ENCODE peak calls at places on chromosomes 1 and 21, in seven cellular contexts. One of them, this sample, is unnamed.

GRCh38 chr1:46248122-46248920 is 758 bp downstream of the RAD54L start:
- DNase-seq in psoas muscle: peak
- DNase-seq in choroid plexus epithelial cell: no peak
- DNase-seq in tibial nerve: no peak
- DNase-seq in cardiac fibroblast: peak
- DNase-seq in uterus: peak
- DNase-seq in AG09319: no peak
- DNase-seq in this sample: peak

GRCh38 chr1:156961709-156962108 is 41.3 kb downstream of the LRRC71 start:
- DNase-seq in AG09319: no peak
- DNase-seq in cardiac fibroblast: peak
- DNase-seq in choroid plexus epithelial cell: no peak
- DNase-seq in uterus: no peak
- DNase-seq in tibial nerve: no peak
- DNase-seq in psoas muscle: no peak
- DNase-seq in this sample: no peak

GRCh38 chr1:198788561-198789064 is 149.8 kb downstream of the PTPRC start:
- DNase-seq in cardiac fibroblast: peak
- DNase-seq in AG09319: no peak
- DNase-seq in uterus: no peak
- DNase-seq in psoas muscle: no peak
- DNase-seq in choroid plexus epithelial cell: peak
- DNase-seq in tibial nerve: no peak
- DNase-seq in this sample: no peak

GRCh38 chr21:41643246-41643966 is 123.4 kb downstream of the RIPK4 start:
- DNase-seq in choroid plexus epithelial cell: peak
- DNase-seq in tibial nerve: no peak
- DNase-seq in AG09319: no peak
- DNase-seq in psoas muscle: no peak
- DNase-seq in cardiac fibroblast: no peak
- DNase-seq in uterus: no peak
- DNase-seq in this sample: no peak

GRCh38 chr1:41578712-41579335 is 94.3 kb upstream of the EDN2 start:
- DNase-seq in tibial nerve: no peak
- DNase-seq in psoas muscle: no peak
- DNase-seq in AG09319: no peak
- DNase-seq in cardiac fibroblast: peak
- DNase-seq in choroid plexus epithelial cell: peak
- DNase-seq in uterus: no peak
- DNase-seq in this sample: peak

GRCh38 chr1:226404904-226405222 is 3.0 kb downstream of the PARP1 start:
- DNase-seq in psoas muscle: no peak
- DNase-seq in choroid plexus epithelial cell: no peak
- DNase-seq in cardiac fibroblast: no peak
- DNase-seq in uterus: no peak
- DNase-seq in AG09319: no peak
- DNase-seq in tibial nerve: no peak
- DNase-seq in this sample: no peak

GRCh38 chr1:26739251-26739914 is 43.6 kb downstream of the ARID1A start:
- DNase-seq in uterus: no peak
- DNase-seq in cardiac fibroblast: no peak
- DNase-seq in tibial nerve: no peak
- DNase-seq in AG09319: no peak
- DNase-seq in psoas muscle: no peak
- DNase-seq in choroid plexus epithelial cell: no peak
- DNase-seq in this sample: no peak

GRCh38 chr1:228337711-228338520 is 68.7 kb downstream of the TRIM11 start:
- DNase-seq in tibial nerve: no peak
- DNase-seq in AG09319: no peak
- DNase-seq in choroid plexus epithelial cell: no peak
- DNase-seq in uterus: peak
- DNase-seq in cardiac fibroblast: no peak
- DNase-seq in psoas muscle: peak
- DNase-seq in this sample: no peak

GRCh38 chr1:111351700-111352099 is 61.0 kb downstream of the CHIA start:
- DNase-seq in cardiac fibroblast: no peak
- DNase-seq in tibial nerve: no peak
- DNase-seq in AG09319: no peak
- DNase-seq in uterus: no peak
- DNase-seq in choroid plexus epithelial cell: no peak
- DNase-seq in psoas muscle: no peak
- DNase-seq in this sample: no peak

DNA sequence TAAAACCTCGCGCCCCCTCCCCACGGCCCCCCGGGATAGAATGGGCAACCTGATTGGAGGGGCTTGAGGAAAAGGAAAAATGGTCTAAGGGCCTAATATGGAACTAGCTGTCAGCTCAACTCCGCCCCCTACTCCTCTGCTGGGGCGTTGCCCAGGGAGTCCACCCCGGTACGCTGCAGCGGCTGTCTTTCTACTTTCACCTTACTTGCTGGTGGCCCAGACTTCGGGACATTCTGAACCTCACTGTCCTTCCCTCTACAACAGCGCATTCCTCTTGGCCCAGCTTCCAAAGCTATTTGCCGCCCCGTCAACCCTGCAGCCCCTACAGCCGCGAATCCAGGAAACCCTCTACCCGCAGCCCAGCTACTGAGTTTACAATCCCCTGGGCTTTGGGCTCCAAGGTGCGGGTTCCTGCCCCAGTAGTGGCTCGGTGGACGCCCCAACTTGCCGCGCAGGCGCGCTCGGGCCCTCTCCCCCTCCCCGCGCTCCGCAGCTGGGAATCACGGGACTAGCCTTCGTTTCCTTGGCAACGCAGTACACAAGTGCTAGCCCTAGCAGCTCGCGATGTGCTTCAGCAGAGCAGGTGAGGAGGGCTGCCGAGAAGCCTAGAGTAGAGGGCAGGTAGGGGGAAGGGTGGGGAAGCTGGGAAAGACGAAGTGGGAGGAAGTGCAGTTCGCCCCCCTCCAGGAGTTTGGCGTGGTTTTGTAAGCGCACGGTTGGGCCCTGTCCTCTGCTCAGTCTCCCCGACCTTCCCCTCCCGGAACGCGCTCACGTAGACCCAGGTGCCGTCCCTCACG is 55.6 kb downstream of the CHIA start:
- DNase-seq in tibial nerve: peak
- DNase-seq in AG09319: peak
- DNase-seq in uterus: peak
- DNase-seq in choroid plexus epithelial cell: peak
- DNase-seq in cardiac fibroblast: peak
- DNase-seq in psoas muscle: peak
- DNase-seq in this sample: peak
- TF ChIP-seq CTCF in tibial nerve: no peak
- TF ChIP-seq CTCF in AG09319: no peak
- TF ChIP-seq CTCF in uterus: no peak
- TF ChIP-seq CTCF in choroid plexus epithelial cell: peak
- TF ChIP-seq CTCF in cardiac fibroblast: no peak
- TF ChIP-seq CTCF in psoas muscle: no peak
- TF ChIP-seq CTCF in this sample: no peak

GRCh38 chr1:229664133-229664689 is 38.2 kb downstream of the URB2 start:
- DNase-seq in tibial nerve: no peak
- DNase-seq in psoas muscle: peak
- DNase-seq in choroid plexus epithelial cell: peak
- DNase-seq in AG09319: no peak
- DNase-seq in uterus: no peak
- DNase-seq in cardiac fibroblast: peak
- DNase-seq in this sample: peak

GRCh38 chr1:229657993-229658755 is 32.1 kb downstream of the URB2 start:
- DNase-seq in cardiac fibroblast: no peak
- DNase-seq in choroid plexus epithelial cell: no peak
- DNase-seq in psoas muscle: no peak
- DNase-seq in tibial nerve: no peak
- DNase-seq in AG09319: no peak
- DNase-seq in uterus: no peak
- DNase-seq in this sample: no peak

GRCh38 chr1:229665912-229666558 is 40.0 kb downstream of the URB2 start:
- DNase-seq in uterus: no peak
- DNase-seq in choroid plexus epithelial cell: no peak
- DNase-seq in psoas muscle: no peak
- DNase-seq in tibial nerve: no peak
- DNase-seq in cardiac fibroblast: no peak
- DNase-seq in AG09319: no peak
- DNase-seq in this sample: no peak

GRCh38 chr1:229661897-229662296 is 35.9 kb downstream of the URB2 start:
- DNase-seq in uterus: no peak
- DNase-seq in psoas muscle: no peak
- DNase-seq in cardiac fibroblast: no peak
- DNase-seq in AG09319: no peak
- DNase-seq in tibial nerve: no peak
- DNase-seq in choroid plexus epithelial cell: no peak
- DNase-seq in this sample: no peak

DNA sequence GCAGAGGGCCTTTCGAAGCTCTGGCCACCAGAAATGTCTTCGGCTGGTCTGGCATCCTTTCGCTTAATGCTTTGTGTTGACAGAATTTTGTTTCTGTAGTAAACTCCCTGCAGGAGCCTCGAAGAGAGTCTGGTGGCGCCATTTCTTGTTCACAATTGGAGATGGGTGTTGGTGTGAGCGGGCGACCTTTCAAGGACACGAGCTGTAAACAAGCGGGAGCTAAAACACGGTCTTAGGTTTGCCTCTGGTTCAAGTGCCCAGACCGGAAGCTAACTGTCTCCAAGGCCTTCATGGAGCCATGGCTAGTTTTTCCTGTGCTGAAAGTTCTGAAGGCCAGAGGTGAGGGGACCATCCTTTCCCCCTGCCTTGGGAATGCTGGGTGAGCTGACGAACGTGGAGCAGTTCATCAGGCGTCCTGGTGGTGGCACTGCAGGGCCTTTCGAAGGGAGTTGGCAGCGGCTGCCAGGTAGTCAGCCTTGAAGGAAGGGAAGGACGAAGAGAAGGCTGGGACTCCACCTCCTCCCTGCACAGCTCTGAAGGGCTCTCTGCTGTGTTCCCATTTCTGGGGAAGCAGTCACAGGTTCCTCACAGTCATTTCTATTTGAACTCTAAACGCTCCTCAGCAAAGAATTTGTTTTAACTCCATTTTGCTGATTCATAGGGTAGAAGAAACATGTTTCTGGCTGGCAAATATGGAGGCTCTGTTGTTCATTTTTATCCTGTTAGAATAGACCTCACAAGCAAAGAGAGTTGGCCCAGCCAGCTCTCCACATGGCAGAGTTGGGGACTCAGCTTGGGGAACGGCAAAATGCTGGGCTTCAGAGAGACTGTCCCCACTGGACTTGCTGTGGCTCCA is 35.2 kb downstream of the URB2 start:
- DNase-seq in uterus: peak
- DNase-seq in cardiac fibroblast: peak
- DNase-seq in tibial nerve: peak
- DNase-seq in choroid plexus epithelial cell: peak
- DNase-seq in AG09319: peak
- DNase-seq in psoas muscle: peak
- DNase-seq in this sample: peak
- TF ChIP-seq CTCF in uterus: peak
- TF ChIP-seq CTCF in cardiac fibroblast: peak
- TF ChIP-seq CTCF in tibial nerve: peak
- TF ChIP-seq CTCF in choroid plexus epithelial cell: peak
- TF ChIP-seq CTCF in AG09319: peak
- TF ChIP-seq CTCF in psoas muscle: peak
- TF ChIP-seq CTCF in this sample: peak

GRCh38 chr1:39984951-39985350 is 30.0 kb downstream of the MFSD2A start:
- DNase-seq in uterus: no peak
- DNase-seq in choroid plexus epithelial cell: no peak
- DNase-seq in tibial nerve: no peak
- DNase-seq in AG09319: no peak
- DNase-seq in psoas muscle: no peak
- DNase-seq in cardiac fibroblast: no peak
- DNase-seq in this sample: no peak
- TF ChIP-seq CTCF in uterus: no peak
- TF ChIP-seq CTCF in choroid plexus epithelial cell: no peak
- TF ChIP-seq CTCF in tibial nerve: no peak
- TF ChIP-seq CTCF in AG09319: no peak
- TF ChIP-seq CTCF in psoas muscle: no peak
- TF ChIP-seq CTCF in cardiac fibroblast: no peak
- TF ChIP-seq CTCF in this sample: no peak

GRCh38 chr1:244029137-244029536 is 21.9 kb upstream of the ZBTB18 start:
- DNase-seq in psoas muscle: no peak
- DNase-seq in choroid plexus epithelial cell: peak
- DNase-seq in AG09319: no peak
- DNase-seq in tibial nerve: no peak
- DNase-seq in uterus: no peak
- DNase-seq in cardiac fibroblast: no peak
- DNase-seq in this sample: peak
- TF ChIP-seq CTCF in psoas muscle: no peak
- TF ChIP-seq CTCF in choroid plexus epithelial cell: peak
- TF ChIP-seq CTCF in AG09319: no peak
- TF ChIP-seq CTCF in tibial nerve: no peak
- TF ChIP-seq CTCF in uterus: no peak
- TF ChIP-seq CTCF in cardiac fibroblast: no peak
- TF ChIP-seq CTCF in this sample: no peak

GRCh38 chr1:154726903-154727302 is 118.9 kb upstream of the ADAR start:
- DNase-seq in choroid plexus epithelial cell: no peak
- DNase-seq in psoas muscle: no peak
- DNase-seq in uterus: no peak
- DNase-seq in cardiac fibroblast: no peak
- DNase-seq in AG09319: no peak
- DNase-seq in tibial nerve: no peak
- DNase-seq in this sample: no peak
- TF ChIP-seq CTCF in choroid plexus epithelial cell: no peak
- TF ChIP-seq CTCF in psoas muscle: no peak
- TF ChIP-seq CTCF in uterus: no peak
- TF ChIP-seq CTCF in cardiac fibroblast: no peak
- TF ChIP-seq CTCF in AG09319: no peak
- TF ChIP-seq CTCF in tibial nerve: no peak
- TF ChIP-seq CTCF in this sample: no peak

GRCh38 chr21:14382486-14382834 is 486 bp downstream of the HSPA13 start:
- DNase-seq in choroid plexus epithelial cell: peak
- DNase-seq in cardiac fibroblast: peak
- DNase-seq in AG09319: no peak
- DNase-seq in uterus: no peak
- DNase-seq in tibial nerve: peak
- DNase-seq in psoas muscle: no peak
- DNase-seq in this sample: peak

GRCh38 chr21:14376854-14377253 is 6.1 kb downstream of the HSPA13 start:
- DNase-seq in cardiac fibroblast: no peak
- DNase-seq in AG09319: no peak
- DNase-seq in choroid plexus epithelial cell: no peak
- DNase-seq in uterus: no peak
- DNase-seq in psoas muscle: no peak
- DNase-seq in tibial nerve: no peak
- DNase-seq in this sample: no peak
- TF ChIP-seq CTCF in cardiac fibroblast: no peak
- TF ChIP-seq CTCF in AG09319: no peak
- TF ChIP-seq CTCF in choroid plexus epithelial cell: peak
- TF ChIP-seq CTCF in uterus: no peak
- TF ChIP-seq CTCF in psoas muscle: no peak
- TF ChIP-seq CTCF in tibial nerve: no peak
- TF ChIP-seq CTCF in this sample: no peak

DNA sequence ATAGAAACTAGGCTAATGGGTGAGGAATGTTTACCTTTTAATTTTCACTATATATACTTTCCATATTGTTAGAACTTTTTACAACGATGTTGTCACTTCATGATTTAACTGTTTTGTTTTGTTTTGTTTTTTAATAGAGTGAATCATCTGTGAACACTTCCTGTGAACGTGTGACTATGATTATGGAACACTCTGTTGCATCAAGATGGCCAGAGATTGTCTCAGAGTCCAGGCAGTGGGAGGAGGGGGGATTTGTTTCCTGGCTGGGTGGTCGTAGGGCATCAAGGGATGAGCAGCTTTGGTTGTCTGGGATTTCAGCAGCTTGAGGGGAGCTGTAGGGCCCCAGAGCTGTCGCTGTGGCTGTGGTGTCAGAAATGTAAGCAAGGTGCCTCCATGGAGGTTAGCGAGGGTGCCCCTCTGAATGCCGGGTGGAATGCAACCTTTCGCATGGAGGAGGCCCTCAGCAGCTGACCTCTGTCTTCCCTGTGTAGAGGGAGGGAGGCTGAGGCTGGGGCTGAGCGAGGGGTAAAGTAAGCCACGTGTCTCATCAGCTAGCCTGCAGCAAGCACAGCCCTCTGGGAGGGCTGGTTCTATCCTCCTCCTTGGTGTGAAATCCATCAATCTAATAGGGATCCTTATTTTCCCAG is 21.4 kb downstream of the NEK2 start:
- DNase-seq in uterus: no peak
- DNase-seq in AG09319: no peak
- DNase-seq in cardiac fibroblast: peak
- DNase-seq in tibial nerve: no peak
- DNase-seq in choroid plexus epithelial cell: peak
- DNase-seq in psoas muscle: no peak
- DNase-seq in this sample: peak
- TF ChIP-seq CTCF in uterus: no peak
- TF ChIP-seq CTCF in AG09319: no peak
- TF ChIP-seq CTCF in cardiac fibroblast: no peak
- TF ChIP-seq CTCF in tibial nerve: no peak
- TF ChIP-seq CTCF in choroid plexus epithelial cell: no peak
- TF ChIP-seq CTCF in psoas muscle: no peak
- TF ChIP-seq CTCF in this sample: no peak

This sample was measured in MCF 10A.